ENCODE peak calls at places on chromosomes 1 and 21, in eight cellular contexts. T is AG20443; J is Right ventricle myocardium superior; R is HFF-Myc; V is naive thymus-derived CD8-positive, alpha-beta T cell; K is NCI-H2081; F is hypothalamus; M is left ventricle myocardium superior. Z is an unnamed sample.
A peak's percentile ranks its signal among the peaks of the same experiment; 100 is the strongest.

GRCh38 chr21:17613242-17613676 is 558 bp upstream of the BTG3 start:
- DNase-seq in T (peak; percentile 39), J (peak; percentile 61), R (no peak), V (no peak), K (no peak), F (peak; percentile 30), M (peak; percentile 56), Z (peak; percentile 63)

GRCh38 chr21:32256873-32257620 is 21.8 kb downstream of the MIS18A start:
- DNase-seq in T (peak; percentile 92), J (peak; percentile 71), R (peak; percentile 80), V (no peak), K (peak; percentile 85), F (peak; percentile 39), M (peak; percentile 66), Z (peak; percentile 83)

GRCh38 chr1:48552903-48553626 is 81.1 kb upstream of the SPATA6 start:
- DNase-seq in T (no peak), J (no peak), R (no peak), V (no peak), K (no peak), F (no peak), M (no peak), Z (no peak)

GRCh38 chr1:27525296-27526271 is 35.6 kb upstream of the WASF2 start:
- DNase-seq in T (no peak), J (peak; percentile 90), R (no peak), V (peak; percentile 34), K (peak; percentile 82), F (peak; percentile 31), M (peak; percentile 92), Z (peak; percentile 75)

GRCh38 chr21:42299324-42300044 is 15.7 kb downstream of the TFF3 start:
- DNase-seq in T (no peak), J (peak; percentile 76), R (no peak), V (no peak), K (no peak), F (no peak), M (peak; percentile 63), Z (no peak)

GRCh38 chr21:27359141-27359540 is 392.3 kb upstream of the ADAMTS5 start:
- DNase-seq in T (no peak), J (no peak), R (peak; percentile 24), V (no peak), K (no peak), F (no peak), M (no peak), Z (no peak)

GRCh38 chr1:103256490-103256889 is 148.2 kb upstream of the COL11A1 start:
- DNase-seq in T (no peak), J (no peak), R (no peak), V (no peak), K (no peak), F (no peak), M (no peak), Z (no peak)

GRCh38 chr1:155024315-155024714 is 9.3 kb downstream of the DCST2 start:
- DNase-seq in T (no peak), J (no peak), R (no peak), V (no peak), K (no peak), F (no peak), M (peak; percentile 23), Z (no peak)

GRCh38 chr21:36478207-36478701 is 1.7 kb downstream of the CLDN14 start:
- DNase-seq in T (peak; percentile 84), J (no peak), R (no peak), V (no peak), K (no peak), F (no peak), M (no peak), Z (no peak)

GRCh38 chr1:108816049-108816882 is 40.6 kb downstream of the AKNAD1 start:
- DNase-seq in T (peak; percentile 84), J (peak; percentile 82), R (peak; percentile 87), V (no peak), K (peak; percentile 4), F (peak; percentile 80), M (peak; percentile 78), Z (peak; percentile 68)

GRCh38 chr1:81144240-81144639 is 656.5 kb upstream of the ADGRL2 start:
- DNase-seq in T (no peak), J (no peak), R (no peak), V (no peak), K (no peak), F (no peak), M (no peak), Z (no peak)

GRCh38 chr1:235563513-235563912 is 59.3 kb upstream of the B3GALNT2 start:
- DNase-seq in T (no peak), J (no peak), R (no peak), V (no peak), K (no peak), F (no peak), M (no peak), Z (no peak)

GRCh38 chr1:10755977-10756521 is 40.4 kb downstream of the CASZ1 start:
- DNase-seq in T (peak; percentile 91), J (peak; percentile 85), R (no peak), V (peak; percentile 42), K (peak; percentile 42), F (no peak), M (peak; percentile 83), Z (peak; percentile 89)

GRCh38 chr1:89927037-89927436 is 67.9 kb upstream of the ZNF326 start:
- DNase-seq in T (no peak), J (no peak), R (no peak), V (no peak), K (no peak), F (no peak), M (no peak), Z (no peak)

GRCh38 chr21:17819878-17820232 is 699 bp upstream of the C21orf91 start:
- DNase-seq in T (no peak), J (no peak), R (peak; percentile 41), V (no peak), K (no peak), F (no peak), M (no peak), Z (no peak)

GRCh38 chr1:160127865-160128523 is 12.4 kb downstream of the ATP1A2 start:
- DNase-seq in T (peak; percentile 86), J (no peak), R (no peak), V (no peak), K (no peak), F (no peak), M (no peak), Z (no peak)

GRCh38 chr1:34292472-34292871 is 115.8 kb downstream of the C1orf94 start:
- DNase-seq in T (no peak), J (no peak), R (no peak), V (no peak), K (no peak), F (no peak), M (no peak), Z (peak; percentile 15)

Z was measured in testis.